ENCODE peak calls at places on chromosome 19, in four cellular contexts. F is A549, B is stomach, W is tibial nerve. J is an unnamed sample.

GRCh38 chr19:38039966-38040365 is 133.0 kb downstream of the SIPA1L3 start:
- DNase-seq in F (peak; percentile 86), B (no peak), W (no peak), J (no peak)

GRCh38 chr19:33811246-33811645 is 14.6 kb downstream of the KCTD15 start:
- DNase-seq in F (no peak), B (no peak), W (no peak), J (no peak)

GRCh38 chr19:28700176-28700575 is 512.8 kb downstream of the UQCRFS1 start:
- DNase-seq in F (no peak), B (no peak), W (no peak), J (no peak)

GRCh38 chr19:32735936-32736335 is 16.4 kb downstream of the TDRD12 start:
- DNase-seq in F (no peak), B (no peak), W (no peak), J (no peak)

GRCh38 chr19:50720921-50721291 is 1.3 kb upstream of the SHANK1 start:
- DNase-seq in F (no peak), B (no peak), W (no peak), J (no peak)

GRCh38 chr19:43481701-43482100 is 16.3 kb upstream of the LYPD3 start:
- DNase-seq in F (no peak), B (no peak), W (no peak), J (no peak)

GRCh38 chr19:35109395-35110112 is 6.1 kb upstream of the FXYD3 start:
- DNase-seq in F (no peak), B (peak; percentile 58), W (no peak), J (no peak)

GRCh38 chr19:35038623-35039512 is 2.7 kb upstream of the HPN start:
- DNase-seq in F (no peak), B (no peak), W (no peak), J (no peak)

GRCh38 chr19:18128805-18129204 is 24.2 kb upstream of the PIK3R2 start:
- DNase-seq in F (no peak), B (no peak), W (no peak), J (no peak)

GRCh38 chr19:36418287-36419001 is at the start of gene ZFP82:
- DNase-seq in F (peak; percentile 63), B (peak; percentile 58), W (peak; percentile 50), J (peak; percentile 92)
- TF ChIP-seq EP300 in F (no peak), B (no peak), W (no peak), J (no peak)

GRCh38 chr19:45717131-45717982 is 13.3 kb downstream of the FBXO46 start:
- DNase-seq in F (peak; percentile 99), B (peak; percentile 99), W (peak; percentile 98), J (peak; percentile 100)
- TF ChIP-seq EP300 in F (peak; percentile 42), B (peak; percentile 65), W (peak; percentile 100), J (no peak)

DNA sequence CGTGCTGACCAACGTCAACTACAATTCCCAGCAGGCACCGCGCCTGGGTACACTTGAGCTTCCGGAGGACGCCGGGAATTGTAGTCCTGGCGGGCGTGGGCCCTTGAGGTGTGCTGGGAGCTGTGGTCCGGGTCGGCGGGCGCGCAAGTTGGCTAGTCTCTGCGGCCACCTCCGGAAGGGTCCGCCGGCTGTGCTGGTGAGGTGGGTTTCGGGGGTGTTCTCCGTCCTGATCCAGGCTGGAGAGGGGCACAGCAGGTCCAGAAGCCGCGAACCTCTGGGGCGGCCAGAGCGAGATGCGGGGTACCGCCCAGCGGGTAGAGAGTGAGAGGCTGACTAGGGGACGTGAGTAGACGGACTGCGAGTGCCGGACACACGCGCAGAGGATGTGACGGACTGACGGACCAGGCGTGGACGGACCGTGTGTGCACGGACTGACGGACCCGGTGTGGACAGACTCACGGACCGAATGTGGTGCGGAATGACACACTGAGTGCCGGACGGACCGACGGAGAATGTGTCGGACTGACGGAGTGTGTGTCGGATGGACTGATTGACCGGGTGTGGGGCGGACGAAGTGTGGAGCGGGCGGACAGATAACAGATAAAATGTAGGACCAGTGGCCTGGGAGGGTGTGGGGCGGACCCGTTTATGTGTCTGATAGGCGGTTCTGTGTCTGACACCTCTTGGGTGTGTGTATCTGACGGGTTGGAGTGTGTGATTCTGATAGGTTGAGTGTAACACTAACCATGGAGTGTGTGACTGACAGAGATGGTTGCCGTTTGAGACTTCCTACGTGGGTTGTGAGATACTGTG is at the start of gene ZSCAN22:
- DNase-seq in F (peak; percentile 99), B (peak; percentile 97), W (peak; percentile 97), J (peak; percentile 99)
- TF ChIP-seq EP300 in F (no peak), B (no peak), W (peak; percentile 49), J (no peak)

GRCh38 chr19:10379880-10380310 is 477 bp downstream of the TYK2 start:
- DNase-seq in F (no peak), B (no peak), W (no peak), J (no peak)

GRCh38 chr19:10384580-10384979 is 4.2 kb upstream of the TYK2 start:
- DNase-seq in F (no peak), B (no peak), W (no peak), J (no peak)

GRCh38 chr19:10378124-10378523 is 2.2 kb downstream of the TYK2 start:
- DNase-seq in F (no peak), B (no peak), W (no peak), J (no peak)

DNA sequence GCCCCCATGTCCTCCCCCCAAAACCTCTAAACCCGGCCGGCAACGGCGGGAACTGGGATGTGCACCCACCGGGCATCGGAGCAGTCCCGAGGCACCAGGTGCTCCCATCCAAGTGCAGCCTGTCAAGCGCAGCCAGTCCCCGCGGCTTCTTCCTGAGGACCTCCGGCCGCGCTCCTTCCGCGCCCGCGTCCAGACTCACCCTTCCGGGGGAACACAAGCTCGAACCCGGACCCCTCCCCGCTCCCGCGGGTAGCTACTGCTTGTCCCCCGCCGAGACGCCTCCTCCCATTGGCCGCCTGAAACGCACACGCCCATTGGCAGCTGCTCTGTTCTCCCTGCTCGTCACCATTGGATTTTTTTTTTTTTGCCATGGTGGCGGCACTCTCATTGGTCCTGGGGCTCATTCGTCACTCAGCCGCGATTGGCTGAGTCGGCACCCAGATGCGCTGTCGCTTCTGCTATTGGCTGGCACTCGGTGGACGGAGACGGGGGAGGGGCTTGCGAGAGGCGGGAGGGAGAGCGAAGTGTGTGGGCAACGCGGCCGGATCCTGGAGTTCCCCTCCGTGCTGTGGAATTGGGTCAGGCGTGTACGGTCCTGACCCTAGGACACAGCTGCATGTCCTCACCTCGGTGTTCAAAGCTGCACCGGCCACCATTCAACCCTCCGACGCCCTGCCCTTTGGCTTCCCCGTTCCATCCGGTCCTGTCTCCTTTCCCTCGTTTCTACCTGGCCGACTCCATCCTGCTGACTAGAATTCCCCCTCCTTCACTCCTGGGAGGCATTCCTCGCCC is at the start of gene TYK2:
- DNase-seq in F (peak; percentile 100), B (peak; percentile 97), W (peak; percentile 99), J (peak; percentile 100)
- TF ChIP-seq EP300 in F (no peak), B (no peak), W (peak; percentile 87), J (no peak)

GRCh38 chr19:19943848-19944582 is 43.3 kb downstream of the ZNF93 start:
- DNase-seq in F (no peak), B (no peak), W (no peak), J (peak; percentile 57)
- TF ChIP-seq EP300 in F (no peak), B (no peak), W (no peak), J (no peak)

DNA sequence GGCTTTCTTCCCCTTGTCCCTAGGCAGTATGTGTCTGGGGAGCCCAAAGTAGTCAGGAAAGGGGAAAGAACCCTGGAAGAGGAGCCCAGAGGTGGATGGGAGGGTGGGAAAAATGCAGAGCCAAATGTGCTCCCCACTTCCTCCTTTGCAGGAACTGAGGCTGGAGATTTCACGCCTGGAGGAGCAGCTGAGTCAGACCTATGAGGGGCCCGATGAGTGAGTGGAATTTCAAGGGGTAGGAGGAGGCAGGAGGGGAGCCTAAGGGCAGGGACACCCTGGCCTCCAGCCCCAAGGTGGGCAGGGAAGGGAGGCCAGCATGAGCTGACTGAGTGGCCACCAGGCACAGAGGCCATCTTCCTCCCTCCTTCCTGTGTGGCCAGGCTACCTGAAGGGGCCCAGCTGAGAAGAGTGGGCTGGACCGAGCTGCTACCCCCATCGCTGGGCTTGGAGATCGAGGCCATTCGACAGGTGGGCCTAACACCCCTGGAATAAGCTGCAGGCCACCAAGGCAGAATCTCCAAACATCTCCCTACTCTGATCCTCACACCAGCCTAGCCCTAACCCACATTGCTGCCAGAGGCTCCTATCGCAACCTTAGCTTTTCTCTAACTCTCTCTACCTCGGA is 14.3 kb downstream of the PTH2 start:
- DNase-seq in F (no peak), B (no peak), W (no peak), J (no peak)
- TF ChIP-seq EP300 in F (no peak), B (no peak), W (no peak), J (no peak)

DNA sequence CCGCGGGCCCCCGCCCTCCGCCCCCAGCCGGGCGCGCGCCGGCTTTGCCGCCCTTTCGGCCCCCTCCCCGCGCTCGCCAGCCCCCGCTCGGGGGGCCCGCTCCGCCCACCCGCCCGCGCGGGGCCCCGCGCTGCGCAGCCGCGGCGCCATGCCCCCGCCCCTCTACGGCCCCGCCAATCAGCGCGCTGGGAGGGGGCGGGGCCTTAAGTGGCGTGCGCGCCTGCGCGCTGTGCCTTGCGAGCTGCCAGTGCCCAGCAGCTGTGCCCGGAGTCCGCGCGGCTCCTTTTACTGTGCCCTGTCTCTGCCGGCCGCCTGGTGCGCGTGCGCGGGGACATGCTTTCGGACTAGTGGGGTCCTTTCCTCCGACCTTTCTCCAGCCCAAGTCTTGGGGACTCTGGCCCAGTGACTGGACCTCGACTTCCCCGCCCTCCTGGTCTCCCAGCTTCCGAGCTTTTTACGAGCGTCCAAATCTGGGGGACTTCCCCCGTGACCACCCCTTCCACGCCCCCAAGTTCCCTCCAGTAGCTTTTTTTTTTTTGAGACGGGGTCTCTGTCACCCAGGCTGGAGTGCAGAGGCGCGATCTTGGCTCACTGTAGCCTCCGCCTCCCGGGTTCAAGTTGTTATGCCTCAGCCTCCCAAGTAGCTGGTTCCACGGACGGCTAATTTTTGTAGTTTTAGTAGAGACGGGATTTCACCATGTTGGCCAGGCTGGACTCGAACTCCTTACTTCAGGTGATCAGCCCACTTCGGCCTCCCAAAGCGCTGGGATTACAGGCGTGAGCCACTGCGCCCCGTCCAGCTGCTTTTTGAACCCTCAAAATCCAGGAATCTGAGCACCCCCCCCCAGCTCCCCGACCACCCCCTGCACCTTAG is at the start of gene MBD3:
- DNase-seq in F (peak; percentile 80), B (peak; percentile 95), W (peak; percentile 80), J (peak; percentile 96)
- TF ChIP-seq EP300 in F (no peak), B (no peak), W (no peak), J (no peak)

DNA sequence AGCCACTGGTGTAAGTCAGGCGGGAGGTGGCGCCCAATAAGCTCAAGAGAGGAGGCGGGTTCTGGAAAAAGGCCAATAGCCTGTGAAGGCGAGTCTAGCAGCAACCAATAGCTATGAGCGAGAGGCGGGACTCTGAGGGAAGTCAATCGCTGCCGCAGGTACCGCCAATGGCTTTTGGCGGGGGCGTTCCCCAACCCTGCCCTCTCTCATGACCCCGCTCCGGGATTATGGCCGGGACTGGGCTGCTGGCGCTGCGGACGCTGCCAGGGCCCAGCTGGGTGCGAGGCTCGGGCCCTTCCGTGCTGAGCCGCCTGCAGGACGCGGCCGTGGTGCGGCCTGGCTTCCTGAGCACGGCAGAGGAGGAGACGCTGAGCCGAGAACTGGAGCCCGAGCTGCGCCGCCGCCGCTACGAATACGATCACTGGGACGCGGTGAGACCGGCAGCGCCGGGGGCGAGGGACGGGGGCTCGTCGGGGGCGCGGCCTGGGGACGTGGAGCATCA is at the start of gene ALKBH7:
- DNase-seq in F (peak; percentile 75), B (peak; percentile 99), W (peak; percentile 100), J (peak; percentile 99)
- TF ChIP-seq EP300 in F (no peak), B (peak; percentile 16), W (peak; percentile 41), J (no peak)

J was measured in esophagus muscularis mucosa.